ENCODE peak calls at places on chromosomes 3 and 15, in four cellular contexts. One of them, this sample, is unnamed.
A peak's percentile ranks its signal among the peaks of the same experiment; 100 is the strongest.

GRCh38 chr15:89777821-89778380 is 1.8 kb downstream of the MESP2 start:
- DNase-seq in cardiac muscle cell: no peak
- DNase-seq in right lobe of liver: no peak
- DNase-seq in AG04450: no peak
- DNase-seq in this sample: no peak

GRCh38 chr15:91782221-91782620 is 71.3 kb upstream of the SLCO3A1 start:
- DNase-seq in cardiac muscle cell: no peak
- DNase-seq in right lobe of liver: no peak
- DNase-seq in AG04450: no peak
- DNase-seq in this sample: no peak

GRCh38 chr3:143442761-143443477 is 323.3 kb downstream of the CHST2 start:
- DNase-seq in cardiac muscle cell: no peak
- DNase-seq in right lobe of liver: no peak
- DNase-seq in AG04450: no peak
- DNase-seq in this sample: no peak

GRCh38 chr3:151766454-151766853 is 32.7 kb downstream of the AADACL2 start:
- DNase-seq in cardiac muscle cell: no peak
- DNase-seq in right lobe of liver: no peak
- DNase-seq in AG04450: no peak
- DNase-seq in this sample: peak; percentile 38

GRCh38 chr3:12367346-12367745 is 78.5 kb downstream of the PPARG start:
- DNase-seq in cardiac muscle cell: no peak
- DNase-seq in right lobe of liver: no peak
- DNase-seq in AG04450: no peak
- DNase-seq in this sample: no peak

GRCh38 chr3:106329505-106329904 is 460.7 kb upstream of the CBLB start:
- DNase-seq in cardiac muscle cell: no peak
- DNase-seq in right lobe of liver: no peak
- DNase-seq in AG04450: no peak
- DNase-seq in this sample: no peak

GRCh38 chr3:38311941-38312340 is 29.8 kb downstream of the SLC22A14 start:
- DNase-seq in cardiac muscle cell: no peak
- DNase-seq in right lobe of liver: no peak
- DNase-seq in AG04450: no peak
- DNase-seq in this sample: no peak

GRCh38 chr15:35857812-35858211 is 311.8 kb upstream of the DPH6 start:
- DNase-seq in cardiac muscle cell: no peak
- DNase-seq in right lobe of liver: no peak
- DNase-seq in AG04450: no peak
- DNase-seq in this sample: no peak

GRCh38 chr3:65356331-65357286 is 668.8 kb upstream of the ADAMTS9 start:
- DNase-seq in cardiac muscle cell: no peak
- DNase-seq in right lobe of liver: no peak
- DNase-seq in AG04450: no peak
- DNase-seq in this sample: no peak

GRCh38 chr15:68417897-68418296 is 14.1 kb downstream of the ITGA11 start:
- DNase-seq in cardiac muscle cell: no peak
- DNase-seq in right lobe of liver: no peak
- DNase-seq in AG04450: no peak
- DNase-seq in this sample: no peak

GRCh38 chr15:95024388-95024787 is 793.0 kb downstream of the MCTP2 start:
- DNase-seq in cardiac muscle cell: peak; percentile 49
- DNase-seq in right lobe of liver: no peak
- DNase-seq in AG04450: peak; percentile 7
- DNase-seq in this sample: peak; percentile 65
- TF ChIP-seq CTCF in cardiac muscle cell: peak; percentile 62
- TF ChIP-seq CTCF in right lobe of liver: peak; percentile 26
- TF ChIP-seq CTCF in AG04450: peak; percentile 67
- TF ChIP-seq CTCF in this sample: peak; percentile 60

GRCh38 chr3:133040696-133041523 is 2.7 kb downstream of the TMEM108 start:
- DNase-seq in cardiac muscle cell: peak; percentile 86
- DNase-seq in right lobe of liver: peak; percentile 66
- DNase-seq in AG04450: peak; percentile 59
- DNase-seq in this sample: peak; percentile 74

GRCh38 chr3:133041524-133041829 is 3.3 kb downstream of the TMEM108 start:
- DNase-seq in cardiac muscle cell: no peak
- DNase-seq in right lobe of liver: no peak
- DNase-seq in AG04450: no peak
- DNase-seq in this sample: no peak

GRCh38 chr3:133038089-133038730 is at the start of gene TMEM108:
- DNase-seq in cardiac muscle cell: peak; percentile 93
- DNase-seq in right lobe of liver: peak; percentile 62
- DNase-seq in AG04450: peak; percentile 30
- DNase-seq in this sample: peak; percentile 40

GRCh38 chr3:133037440-133037839 is 751 bp upstream of the TMEM108 start:
- DNase-seq in cardiac muscle cell: no peak
- DNase-seq in right lobe of liver: no peak
- DNase-seq in AG04450: no peak
- DNase-seq in this sample: no peak

GRCh38 chr3:133038731-133039398 is 674 bp downstream of the TMEM108 start:
- DNase-seq in cardiac muscle cell: peak; percentile 43
- DNase-seq in right lobe of liver: peak; percentile 57
- DNase-seq in AG04450: no peak
- DNase-seq in this sample: peak; percentile 2
- H3K4me3 ChIP-seq in cardiac muscle cell: peak overlapping the region; percentile 38
- H3K4me3 ChIP-seq in right lobe of liver: peak overlapping the region; percentile 43
- H3K4me3 ChIP-seq in AG04450: peak overlapping the region; percentile 66
- H3K4me3 ChIP-seq in this sample: peak overlapping the region; percentile 30

DNA sequence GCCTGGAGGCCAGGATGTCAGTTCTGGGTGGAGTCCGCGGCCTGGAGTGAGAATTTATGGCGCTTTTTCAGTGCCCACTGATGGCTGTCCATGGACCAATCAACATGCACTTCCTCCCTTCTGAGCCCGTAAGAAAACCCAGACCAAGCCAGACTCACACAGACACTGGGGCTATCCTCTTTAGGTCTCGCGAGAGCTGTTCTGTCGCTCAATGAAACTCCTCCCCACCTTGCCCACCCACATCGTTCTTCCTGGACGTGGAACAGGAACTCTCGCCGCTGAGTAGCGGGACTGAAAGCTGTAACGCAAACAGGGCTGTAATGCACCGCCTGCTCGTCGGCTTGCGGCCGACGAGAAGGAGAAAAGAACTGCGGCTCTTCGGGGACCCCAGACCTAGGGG is 833.0 kb upstream of the CADM2 start:
- DNase-seq in cardiac muscle cell: no peak
- DNase-seq in right lobe of liver: peak; percentile 25
- DNase-seq in AG04450: no peak
- DNase-seq in this sample: no peak
- TF ChIP-seq CTCF in cardiac muscle cell: no peak
- TF ChIP-seq CTCF in right lobe of liver: no peak
- TF ChIP-seq CTCF in AG04450: no peak
- TF ChIP-seq CTCF in this sample: no peak

GRCh38 chr15:55912982-55913381 is 80.4 kb downstream of the NEDD4 start:
- DNase-seq in cardiac muscle cell: no peak
- DNase-seq in right lobe of liver: no peak
- DNase-seq in AG04450: no peak
- DNase-seq in this sample: no peak
- H3K4me3 ChIP-seq in cardiac muscle cell: no peak overlapping the region
- H3K4me3 ChIP-seq in right lobe of liver: no peak overlapping the region
- H3K4me3 ChIP-seq in AG04450: peak overlapping the region; percentile 61
- H3K4me3 ChIP-seq in this sample: no peak overlapping the region

GRCh38 chr15:31476411-31476810 is 149.8 kb downstream of the KLF13 start:
- DNase-seq in cardiac muscle cell: no peak
- DNase-seq in right lobe of liver: no peak
- DNase-seq in AG04450: no peak
- DNase-seq in this sample: no peak
- TF ChIP-seq CTCF in cardiac muscle cell: no peak
- TF ChIP-seq CTCF in right lobe of liver: no peak
- TF ChIP-seq CTCF in AG04450: no peak
- TF ChIP-seq CTCF in this sample: no peak

GRCh38 chr15:83206387-83206970 is 1.1 kb downstream of the HDGFL3 start:
- DNase-seq in cardiac muscle cell: no peak
- DNase-seq in right lobe of liver: no peak
- DNase-seq in AG04450: no peak
- DNase-seq in this sample: no peak
- H3K4me3 ChIP-seq in cardiac muscle cell: peak overlapping the region; percentile 91
- H3K4me3 ChIP-seq in right lobe of liver: peak overlapping the region; percentile 44
- H3K4me3 ChIP-seq in AG04450: peak overlapping the region; percentile 80
- H3K4me3 ChIP-seq in this sample: peak overlapping the region; percentile 69

DNA sequence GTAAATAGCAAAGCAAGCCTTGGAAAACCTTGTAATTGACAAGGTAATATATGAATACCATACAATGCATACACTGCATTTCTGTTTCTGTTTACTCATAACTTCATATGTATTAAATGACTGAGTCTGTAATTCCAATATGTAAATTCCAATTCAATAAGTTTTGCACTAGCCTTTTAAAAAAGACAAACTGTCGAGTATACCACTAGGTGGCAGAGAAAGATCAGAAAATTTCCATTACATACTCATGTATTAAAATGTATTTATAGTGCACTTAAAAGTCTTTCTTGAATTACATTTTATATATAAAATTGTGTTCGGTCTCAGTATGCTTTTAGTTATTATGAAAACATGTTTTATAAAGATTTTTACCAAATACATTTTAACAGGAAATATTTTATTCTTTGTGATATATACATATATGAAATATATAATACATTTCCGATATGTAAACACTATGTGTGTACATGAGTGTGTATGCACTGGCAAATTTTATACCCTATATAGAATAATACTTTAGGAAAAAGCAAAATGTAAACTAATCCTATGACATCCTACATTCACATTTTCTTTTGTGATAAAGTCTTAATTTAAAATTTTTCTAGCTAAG is 216.8 kb downstream of the VGLL3 start:
- DNase-seq in cardiac muscle cell: peak; percentile 52
- DNase-seq in right lobe of liver: no peak
- DNase-seq in AG04450: no peak
- DNase-seq in this sample: peak; percentile 57
- TF ChIP-seq CTCF in cardiac muscle cell: peak; percentile 46
- TF ChIP-seq CTCF in right lobe of liver: peak; percentile 39
- TF ChIP-seq CTCF in AG04450: peak; percentile 57
- TF ChIP-seq CTCF in this sample: peak; percentile 32

GRCh38 chr15:31390777-31391486 is 64.3 kb downstream of the KLF13 start:
- DNase-seq in cardiac muscle cell: no peak
- DNase-seq in right lobe of liver: no peak
- DNase-seq in AG04450: no peak
- DNase-seq in this sample: no peak

GRCh38 chr15:31391687-31392671 is 65.3 kb downstream of the KLF13 start:
- DNase-seq in cardiac muscle cell: peak; percentile 75
- DNase-seq in right lobe of liver: peak; percentile 86
- DNase-seq in AG04450: peak; percentile 23
- DNase-seq in this sample: peak; percentile 50

GRCh38 chr15:31390029-31390428 is 63.4 kb downstream of the KLF13 start:
- DNase-seq in cardiac muscle cell: no peak
- DNase-seq in right lobe of liver: no peak
- DNase-seq in AG04450: no peak
- DNase-seq in this sample: no peak

GRCh38 chr15:31393441-31394091 is 66.9 kb downstream of the KLF13 start:
- DNase-seq in cardiac muscle cell: no peak
- DNase-seq in right lobe of liver: no peak
- DNase-seq in AG04450: no peak
- DNase-seq in this sample: no peak

GRCh38 chr15:31392761-31393401 is 66.2 kb downstream of the KLF13 start:
- DNase-seq in cardiac muscle cell: peak; percentile 48
- DNase-seq in right lobe of liver: no peak
- DNase-seq in AG04450: no peak
- DNase-seq in this sample: no peak
- H3K4me3 ChIP-seq in cardiac muscle cell: peak overlapping the region; percentile 40
- H3K4me3 ChIP-seq in right lobe of liver: peak overlapping the region; percentile 70
- H3K4me3 ChIP-seq in AG04450: peak overlapping the region; percentile 77
- H3K4me3 ChIP-seq in this sample: peak overlapping the region; percentile 54

GRCh38 chr15:59746777-59747176 is 57.7 kb upstream of the BNIP2 start:
- DNase-seq in cardiac muscle cell: no peak
- DNase-seq in right lobe of liver: no peak
- DNase-seq in AG04450: no peak
- DNase-seq in this sample: no peak

GRCh38 chr15:59751552-59752413 is 62.7 kb upstream of the BNIP2 start:
- DNase-seq in cardiac muscle cell: peak; percentile 44
- DNase-seq in right lobe of liver: no peak
- DNase-seq in AG04450: no peak
- DNase-seq in this sample: peak; percentile 64
- TF ChIP-seq CTCF in cardiac muscle cell: peak; percentile 8
- TF ChIP-seq CTCF in right lobe of liver: no peak
- TF ChIP-seq CTCF in AG04450: peak; percentile 13
- TF ChIP-seq CTCF in this sample: peak; percentile 73

This sample was measured in epithelial cell of esophagus.